ENCODE peak calls at places on chromosomes 1 and 21, in five cellular contexts. O is coronary artery; K is pancreas; Y is HFF-Myc; R is CD4-positive, alpha-beta T cell. D is an unnamed sample.

GRCh38 chr1:45685308-45686080 is 839 bp downstream of the GPBP1L1 start:
- DNase-seq in O (no peak), K (no peak), Y (no peak), R (no peak), D (peak; percentile 24)

GRCh38 chr1:8194481-8195227 is 123.3 kb upstream of the SLC45A1 start:
- DNase-seq in O (no peak), K (peak; percentile 1), Y (no peak), R (no peak), D (no peak)

GRCh38 chr1:165717918-165718515 is 19.7 kb upstream of the ALDH9A1 start:
- DNase-seq in O (no peak), K (no peak), Y (peak; percentile 39), R (no peak), D (peak; percentile 71)

GRCh38 chr1:41850029-41850428 is 68.7 kb downstream of the HIVEP3 start:
- DNase-seq in O (no peak), K (no peak), Y (no peak), R (no peak), D (no peak)

GRCh38 chr1:23521588-23521987 is 9.4 kb downstream of the E2F2 start:
- DNase-seq in O (no peak), K (no peak), Y (no peak), R (no peak), D (no peak)

GRCh38 chr1:81596341-81596740 is 204.4 kb upstream of the ADGRL2 start:
- DNase-seq in O (no peak), K (no peak), Y (no peak), R (no peak), D (no peak)

GRCh38 chr21:20720623-20721022 is 277.6 kb upstream of the NCAM2 start:
- DNase-seq in O (no peak), K (no peak), Y (peak; percentile 12), R (no peak), D (no peak)

GRCh38 chr1:27684176-27684575 is 12.2 kb upstream of the IFI6 start:
- DNase-seq in O (no peak), K (no peak), Y (no peak), R (no peak), D (no peak)

GRCh38 chr1:17601643-17602382 is 62.3 kb downstream of the ARHGEF10L start:
- DNase-seq in O (no peak), K (no peak), Y (no peak), R (no peak), D (peak; percentile 31)
- TF ChIP-seq CTCF in O (no peak), K (no peak), Y (no peak), R (no peak), D (peak; percentile 27)

DNA sequence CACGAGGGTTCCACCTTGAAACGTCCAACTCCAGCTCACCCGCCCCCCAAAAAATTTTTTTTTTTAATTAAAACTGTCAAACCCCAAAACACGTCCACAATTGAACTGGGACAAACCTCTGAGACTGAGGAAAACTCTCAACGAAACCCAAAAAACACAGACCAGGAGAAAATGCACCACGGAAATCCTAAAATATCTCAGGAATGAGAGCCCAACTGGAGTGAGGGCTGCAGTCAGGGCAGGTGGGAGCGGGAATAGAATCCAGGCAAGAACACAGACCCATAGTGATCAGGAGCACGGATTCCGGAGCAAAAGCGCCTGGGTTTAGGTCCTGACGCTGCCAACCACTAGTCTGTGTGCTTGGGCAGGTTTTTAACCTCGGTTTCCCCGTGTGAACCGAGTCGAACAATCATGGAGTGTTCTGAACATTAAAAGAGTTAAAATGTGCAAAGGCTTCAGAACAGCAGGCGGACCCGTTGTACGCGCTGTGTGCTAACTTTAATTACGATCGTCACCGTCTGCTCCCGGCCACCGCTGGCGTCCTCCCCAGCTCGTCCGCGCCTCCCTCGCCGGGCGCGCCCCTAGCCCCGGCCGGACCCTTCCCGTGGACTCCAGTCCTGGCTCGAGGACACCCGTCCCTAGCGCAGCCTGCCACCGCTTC is 624 bp downstream of the ARHGAP29 start:
- DNase-seq in O (no peak), K (no peak), Y (no peak), R (no peak), D (peak; percentile 9)
- TF ChIP-seq CTCF in O (no peak), K (no peak), Y (peak; percentile 10), R (no peak), D (no peak)

DNA sequence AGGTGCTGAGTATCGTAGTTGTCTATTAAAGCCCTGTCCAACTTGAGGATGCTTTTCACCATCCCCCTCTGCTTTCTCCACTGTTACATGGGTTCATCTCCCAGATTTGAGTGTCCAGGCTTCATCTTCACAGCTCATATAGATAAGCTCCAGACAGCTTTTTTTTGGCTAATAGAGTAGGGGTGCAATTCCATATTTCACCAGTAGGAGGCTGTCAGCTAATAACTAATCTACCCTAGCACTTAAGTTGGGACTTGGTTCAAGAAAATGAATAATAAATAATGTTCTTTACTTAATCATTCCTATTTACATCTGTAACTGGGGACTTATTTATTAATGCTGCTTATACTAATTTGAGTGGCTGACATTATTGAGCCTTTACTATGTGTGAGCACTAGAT is 124.5 kb downstream of the IGSF21 start:
- DNase-seq in O (no peak), K (no peak), Y (no peak), R (no peak), D (peak; percentile 18)
- TF ChIP-seq CTCF in O (no peak), K (no peak), Y (peak; percentile 38), R (peak; percentile 19), D (peak; percentile 29)

GRCh38 chr1:77579547-77579946 is 102.9 kb downstream of the ZZZ3 start:
- DNase-seq in O (no peak), K (no peak), Y (no peak), R (no peak), D (no peak)
- TF ChIP-seq CTCF in O (no peak), K (no peak), Y (no peak), R (no peak), D (no peak)

GRCh38 chr1:224923726-224924125 is 5.7 kb upstream of the DNAH14 start:
- DNase-seq in O (no peak), K (no peak), Y (no peak), R (no peak), D (no peak)
- TF ChIP-seq CTCF in O (no peak), K (no peak), Y (no peak), R (no peak), D (no peak)

GRCh38 chr1:54516249-54516920 is 31.6 kb upstream of the ACOT11 start:
- DNase-seq in O (no peak), K (no peak), Y (no peak), R (no peak), D (no peak)

GRCh38 chr1:54507471-54507870 is 40.6 kb upstream of the ACOT11 start:
- DNase-seq in O (no peak), K (no peak), Y (no peak), R (no peak), D (no peak)

GRCh38 chr1:54507033-54507432 is 41.0 kb upstream of the ACOT11 start:
- DNase-seq in O (no peak), K (no peak), Y (no peak), R (no peak), D (no peak)

GRCh38 chr1:54506594-54506993 is 41.4 kb upstream of the ACOT11 start:
- DNase-seq in O (no peak), K (no peak), Y (no peak), R (no peak), D (peak; percentile 29)

GRCh38 chr1:54510715-54511270 is 37.2 kb upstream of the ACOT11 start:
- DNase-seq in O (no peak), K (no peak), Y (no peak), R (no peak), D (no peak)
- TF ChIP-seq CTCF in O (no peak), K (no peak), Y (no peak), R (no peak), D (no peak)

GRCh38 chr1:245129321-245129720 is 25.5 kb upstream of the KIF26B start:
- DNase-seq in O (no peak), K (no peak), Y (no peak), R (no peak), D (no peak)
- TF ChIP-seq CTCF in O (no peak), K (no peak), Y (no peak), R (no peak), D (no peak)

D was measured in GM12865.